ENCODE peak calls at places on chromosomes 5 and 9, in ten cellular contexts. G is trophoblast cell; C is heart right ventricle; X is lung; Q is aorta; O is astrocyte; L is HepG2; T is H9; H is CD8-positive, alpha-beta memory T cell; B is upper lobe of left lung. E is an unnamed sample.

GRCh38 chr5:60844429-60844890 is 391 bp upstream of the ELOVL7 start:
- DNase-seq in G (peak; percentile 64), C (no peak), X (no peak), Q (no peak), O (peak; percentile 16), L (peak; percentile 5), T (no peak), H (no peak), B (no peak), E (peak; percentile 42)

GRCh38 chr5:111254613-111255012 is 30.4 kb downstream of the CAMK4 start:
- DNase-seq in G (no peak), C (no peak), X (no peak), Q (no peak), O (peak; percentile 21), L (no peak), T (no peak), H (peak; percentile 61), B (no peak), E (no peak)

GRCh38 chr5:42483472-42484154 is 60.4 kb downstream of the GHR start:
- DNase-seq in G (no peak), C (no peak), X (no peak), Q (no peak), O (no peak), L (no peak), T (no peak), H (no peak), B (no peak), E (no peak)

GRCh38 chr5:13865317-13865716 is 79.2 kb downstream of the DNAH5 start:
- DNase-seq in G (no peak), C (no peak), X (no peak), Q (no peak), O (no peak), L (no peak), T (no peak), H (no peak), B (no peak), E (no peak)

GRCh38 chr9:132541966-132542830 is 40.2 kb upstream of the BARHL1 start:
- DNase-seq in G (no peak), C (no peak), X (no peak), Q (peak; percentile 57), O (no peak), L (no peak), T (no peak), H (no peak), B (no peak), E (no peak)

GRCh38 chr5:66231508-66231907 is 87.4 kb downstream of the SREK1 start:
- DNase-seq in G (no peak), C (no peak), X (no peak), Q (no peak), O (no peak), L (no peak), T (no peak), H (no peak), B (no peak), E (no peak)

GRCh38 chr5:13591621-13592020 is 352.9 kb downstream of the DNAH5 start:
- DNase-seq in G (no peak), C (no peak), X (no peak), Q (no peak), O (peak; percentile 91), L (no peak), T (no peak), H (no peak), B (no peak), E (peak; percentile 25)

GRCh38 chr5:177099422-177100093 is 12.8 kb downstream of the FGFR4 start:
- DNase-seq in G (no peak), C (no peak), X (no peak), Q (no peak), O (no peak), L (no peak), T (peak; percentile 75), H (no peak), B (no peak), E (no peak)

GRCh38 chr5:103466494-103466893 is 96.1 kb downstream of the NUDT12 start:
- DNase-seq in G (no peak), C (no peak), X (no peak), Q (no peak), O (peak; percentile 45), L (no peak), T (no peak), H (no peak), B (no peak), E (no peak)

GRCh38 chr9:74355107-74355506 is 142.0 kb upstream of the RORB start:
- DNase-seq in G (no peak), C (no peak), X (no peak), Q (no peak), O (no peak), L (no peak), T (no peak), H (no peak), B (no peak), E (no peak)

GRCh38 chr5:32283539-32284377 is 29.0 kb downstream of the MTMR12 start:
- DNase-seq in G (peak; percentile 52), C (no peak), X (no peak), Q (no peak), O (peak; percentile 76), L (no peak), T (no peak), H (no peak), B (no peak), E (peak; percentile 69)

GRCh38 chr9:127788337-127789011 is 2.6 kb downstream of the CDK9 start:
- DNase-seq in G (no peak), C (no peak), X (no peak), Q (no peak), O (no peak), L (no peak), T (no peak), H (no peak), B (no peak), E (no peak)

DNA sequence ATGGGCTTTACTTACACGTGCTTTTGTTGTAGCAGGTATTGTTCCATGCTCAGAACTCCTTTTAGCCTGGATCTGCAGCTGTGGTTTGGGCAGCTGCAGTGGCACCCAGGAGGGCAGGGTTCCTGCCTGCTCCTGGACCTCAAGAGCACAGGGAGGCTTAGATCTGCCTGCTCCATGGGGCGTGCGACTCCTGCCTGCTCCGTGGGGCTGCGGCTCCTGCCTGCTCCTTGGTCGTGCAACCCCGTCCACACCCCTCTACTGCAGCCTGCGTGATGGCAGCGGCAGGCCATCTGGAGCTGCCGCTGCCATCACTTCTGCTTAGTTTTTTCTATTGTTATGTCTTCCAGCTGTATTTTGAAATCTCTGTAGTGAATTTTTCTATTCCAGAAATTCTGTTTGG is 11.7 kb upstream of the UGT3A2 start:
- DNase-seq in G (no peak), C (no peak), X (no peak), Q (no peak), O (no peak), L (no peak), T (no peak), H (no peak), B (peak; percentile 58), E (no peak)
- H3K4me1 ChIP-seq in G (peaks cover 2% of the 10 kb centered on the region), C (no peaks in the 10 kb centered on the region), X (peaks cover 4% of the 10 kb centered on the region), Q (no peaks in the 10 kb centered on the region), O (no peaks in the 10 kb centered on the region), L (no peaks in the 10 kb centered on the region), T (peaks cover 2% of the 10 kb centered on the region), H (no peaks in the 10 kb centered on the region), B (no peaks in the 10 kb centered on the region), E (no peaks in the 10 kb centered on the region)

GRCh38 chr5:87242242-87242641 is 25.4 kb upstream of the RASA1 start:
- DNase-seq in G (peak; percentile 77), C (no peak), X (no peak), Q (no peak), O (no peak), L (no peak), T (no peak), H (no peak), B (no peak), E (no peak)
- H3K27ac ChIP-seq in G (no peak overlapping the region), C (no peak overlapping the region), X (no peak overlapping the region), Q (no peak overlapping the region), O (no peak overlapping the region), L (no peak overlapping the region), T (no peak overlapping the region), H (no peak overlapping the region), B (no peak overlapping the region), E (no peak overlapping the region)

GRCh38 chr5:171893290-171893890 is 107.8 kb downstream of the SMIM23 start:
- DNase-seq in G (peak; percentile 85), C (no peak), X (no peak), Q (no peak), O (peak; percentile 69), L (no peak), T (no peak), H (no peak), B (no peak), E (no peak)
- H3K4me1 ChIP-seq in G (peaks cover 2% of the 10 kb centered on the region), C (peaks cover 24% of the 10 kb centered on the region), X (no peaks in the 10 kb centered on the region), Q (no peaks in the 10 kb centered on the region), O (peaks cover 4% of the 10 kb centered on the region), L (no peaks in the 10 kb centered on the region), T (no peaks in the 10 kb centered on the region), H (no peaks in the 10 kb centered on the region), B (no peaks in the 10 kb centered on the region), E (no peaks in the 10 kb centered on the region)

GRCh38 chr5:79611046-79611829 is 1.0 kb upstream of the TENT2 start:
- DNase-seq in G (no peak), C (no peak), X (no peak), Q (no peak), O (no peak), L (no peak), T (no peak), H (no peak), B (peak; percentile 25), E (no peak)
- H3K27ac ChIP-seq in G (peak overlapping the region; percentile 82), C (peak overlapping the region; percentile 94), X (peak overlapping the region; percentile 90), Q (peak overlapping the region; percentile 75), O (no peak overlapping the region), L (peak overlapping the region; percentile 96), T (peak overlapping the region; percentile 67), H (peak overlapping the region; percentile 67), B (peak overlapping the region; percentile 94), E (peak overlapping the region; percentile 84)

GRCh38 chr5:109694451-109694891 is 4.7 kb downstream of the MAN2A1 start:
- DNase-seq in G (peak; percentile 87), C (no peak), X (no peak), Q (no peak), O (peak; percentile 70), L (no peak), T (no peak), H (no peak), B (no peak), E (peak; percentile 84)

GRCh38 chr5:109692852-109693251 is 3.1 kb downstream of the MAN2A1 start:
- DNase-seq in G (peak; percentile 15), C (no peak), X (no peak), Q (no peak), O (no peak), L (no peak), T (no peak), H (no peak), B (no peak), E (no peak)

GRCh38 chr5:109695005-109695926 is 5.5 kb downstream of the MAN2A1 start:
- DNase-seq in G (no peak), C (no peak), X (no peak), Q (no peak), O (no peak), L (no peak), T (no peak), H (no peak), B (no peak), E (no peak)

GRCh38 chr5:109692011-109692410 is 2.3 kb downstream of the MAN2A1 start:
- DNase-seq in G (peak; percentile 40), C (no peak), X (no peak), Q (no peak), O (peak; percentile 48), L (no peak), T (no peak), H (no peak), B (no peak), E (no peak)

GRCh38 chr5:109693535-109694152 is 3.9 kb downstream of the MAN2A1 start:
- DNase-seq in G (peak; percentile 55), C (no peak), X (no peak), Q (no peak), O (peak; percentile 67), L (no peak), T (no peak), H (no peak), B (no peak), E (no peak)
- H3K4me1 ChIP-seq in G (peaks cover 9% of the 10 kb centered on the region), C (peaks cover 45% of the 10 kb centered on the region), X (peaks cover 10% of the 10 kb centered on the region), Q (peaks cover 9% of the 10 kb centered on the region), O (peaks cover 15% of the 10 kb centered on the region), L (peaks cover 53% of the 10 kb centered on the region), T (peaks cover 15% of the 10 kb centered on the region), H (peaks cover 62% of the 10 kb centered on the region), B (peaks cover 39% of the 10 kb centered on the region), E (peaks cover 35% of the 10 kb centered on the region)